ENCODE peak calls at places on chromosomes 12 and 14, in seven cellular contexts. C, R, D, B, W, T and P are unnamed samples.

GRCh38 chr14:76500480-76500879 is 124.5 kb downstream of the ESRRB start:
- DNase-seq in C (no peak), R (no peak), D (no peak), B (no peak), W (peak; percentile 13), T (no peak), P (no peak)

GRCh38 chr12:115096673-115097349 is 412.8 kb upstream of the TBX3 start:
- DNase-seq in C (no peak), R (no peak), D (peak; percentile 30), B (no peak), W (peak; percentile 61), T (peak; percentile 19), P (peak; percentile 6)

GRCh38 chr12:52823761-52824450 is 10.0 kb upstream of the KRT4 start:
- DNase-seq in C (no peak), R (no peak), D (no peak), B (no peak), W (no peak), T (no peak), P (no peak)

GRCh38 chr14:75831455-75831854 is 150.3 kb downstream of the TGFB3 start:
- DNase-seq in C (peak; percentile 89), R (no peak), D (peak; percentile 78), B (peak; percentile 87), W (no peak), T (peak; percentile 91), P (peak; percentile 32)

GRCh38 chr14:29271669-29272068 is 505.1 kb downstream of the FOXG1 start:
- DNase-seq in C (no peak), R (no peak), D (no peak), B (no peak), W (no peak), T (no peak), P (no peak)

GRCh38 chr12:21962236-21962635 is 21.0 kb upstream of the ABCC9 start:
- DNase-seq in C (no peak), R (no peak), D (peak; percentile 65), B (peak; percentile 14), W (no peak), T (peak; percentile 52), P (no peak)

GRCh38 chr12:96134200-96134599 is 60.0 kb upstream of the ELK3 start:
- DNase-seq in C (peak; percentile 29), R (no peak), D (no peak), B (no peak), W (no peak), T (no peak), P (no peak)

GRCh38 chr14:54435500-54435981 is 5.6 kb downstream of the CNIH1 start:
- DNase-seq in C (no peak), R (no peak), D (peak; percentile 81), B (peak; percentile 96), W (no peak), T (peak; percentile 89), P (peak; percentile 62)

DNA sequence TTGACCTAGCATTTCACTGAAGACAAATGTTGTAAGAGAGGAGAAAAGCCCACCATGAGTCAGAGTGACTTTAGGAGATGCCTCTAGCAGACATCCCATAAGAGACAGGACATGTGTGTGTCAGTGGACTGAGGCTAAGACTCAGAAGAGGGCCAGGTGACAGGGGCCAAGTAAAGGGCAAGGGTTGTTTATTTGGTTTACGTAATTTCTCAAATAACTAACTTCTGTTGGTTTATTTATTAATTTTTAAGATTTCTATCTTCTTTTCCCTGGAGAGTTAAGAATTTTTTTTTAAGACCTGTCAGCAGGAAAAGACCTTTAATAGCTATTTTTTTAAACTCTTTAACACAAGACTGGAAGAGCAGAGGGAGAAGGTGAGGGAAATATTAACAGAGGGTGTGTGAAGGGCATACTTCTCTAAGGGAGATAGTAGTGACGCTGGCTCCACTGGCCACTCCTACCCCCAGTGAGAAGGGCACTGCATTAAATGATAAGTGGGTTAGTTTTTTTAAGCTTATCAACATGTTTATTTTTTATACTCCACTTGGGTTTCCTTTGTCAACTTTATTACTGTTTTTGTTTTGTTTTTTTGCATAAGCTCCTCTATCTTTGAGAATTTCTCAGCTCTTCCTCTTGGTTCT is 3.5 kb downstream of the PNP start:
- DNase-seq in C (no peak), R (no peak), D (no peak), B (no peak), W (no peak), T (no peak), P (no peak)
- H3K36me3 ChIP-seq in C (peaks cover 62% of the 10 kb centered on the region), R (peaks cover 58% of the 10 kb centered on the region), D (peaks cover 24% of the 10 kb centered on the region), B (peaks cover 55% of the 10 kb centered on the region), W (peaks cover 33% of the 10 kb centered on the region), T (peaks cover 5% of the 10 kb centered on the region), P (peaks cover 55% of the 10 kb centered on the region)

DNA sequence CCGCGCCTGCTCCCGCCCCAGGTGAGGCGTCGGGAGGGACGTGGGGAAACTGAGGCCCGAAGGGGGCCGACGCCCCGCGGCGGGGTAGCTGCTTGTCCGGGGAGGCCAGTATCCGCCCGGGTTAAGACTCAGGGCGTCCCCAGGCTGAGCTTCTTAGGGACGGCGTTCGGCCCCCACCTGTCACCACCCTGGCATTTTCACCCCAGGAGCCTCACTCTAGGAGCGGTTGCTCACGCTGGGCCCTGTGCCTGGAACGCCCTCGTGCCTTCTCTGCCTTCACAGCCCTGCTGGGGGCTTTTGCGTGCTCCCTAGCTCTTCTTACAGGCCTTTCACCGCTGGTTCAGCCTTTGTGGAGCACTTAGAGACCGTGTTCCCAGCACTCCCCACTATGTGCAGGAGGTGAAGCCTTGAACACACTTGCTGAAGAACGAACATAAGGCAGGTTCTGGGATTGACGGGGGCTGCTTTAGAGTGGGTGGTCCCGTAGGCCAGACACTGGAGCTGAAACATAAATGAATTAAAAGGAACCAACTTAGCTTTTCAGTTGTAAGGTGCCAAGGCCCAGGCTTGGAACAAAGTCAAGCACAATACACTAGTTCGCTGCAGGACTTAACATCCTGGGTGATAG is 601 bp downstream of the ZNF839 start:
- DNase-seq in C (peak; percentile 47), R (no peak), D (peak; percentile 88), B (peak; percentile 32), W (peak; percentile 82), T (peak; percentile 62), P (peak; percentile 76)
- H3K9ac ChIP-seq in C (peak overlapping the region; percentile 92), R (peak overlapping the region; percentile 74), D (peak overlapping the region; percentile 89), B (peak overlapping the region; percentile 92), W (peak overlapping the region; percentile 12), T (peak overlapping the region; percentile 87), P (peak overlapping the region; percentile 92)

GRCh38 chr12:40689576-40689975 is 2.7 kb upstream of the CNTN1 start:
- DNase-seq in C (no peak), R (no peak), D (peak; percentile 6), B (no peak), W (no peak), T (no peak), P (no peak)

GRCh38 chr12:40693503-40693863 is 1.2 kb downstream of the CNTN1 start:
- DNase-seq in C (no peak), R (peak; percentile 12), D (peak; percentile 43), B (no peak), W (peak; percentile 77), T (no peak), P (no peak)

GRCh38 chr12:40688085-40688725 is 4.0 kb upstream of the CNTN1 start:
- DNase-seq in C (no peak), R (no peak), D (peak; percentile 5), B (no peak), W (no peak), T (no peak), P (no peak)

GRCh38 chr12:40691913-40692616 is at the start of gene CNTN1:
- DNase-seq in C (no peak), R (peak; percentile 87), D (peak; percentile 65), B (no peak), W (peak; percentile 89), T (peak; percentile 14), P (peak; percentile 7)

DNA sequence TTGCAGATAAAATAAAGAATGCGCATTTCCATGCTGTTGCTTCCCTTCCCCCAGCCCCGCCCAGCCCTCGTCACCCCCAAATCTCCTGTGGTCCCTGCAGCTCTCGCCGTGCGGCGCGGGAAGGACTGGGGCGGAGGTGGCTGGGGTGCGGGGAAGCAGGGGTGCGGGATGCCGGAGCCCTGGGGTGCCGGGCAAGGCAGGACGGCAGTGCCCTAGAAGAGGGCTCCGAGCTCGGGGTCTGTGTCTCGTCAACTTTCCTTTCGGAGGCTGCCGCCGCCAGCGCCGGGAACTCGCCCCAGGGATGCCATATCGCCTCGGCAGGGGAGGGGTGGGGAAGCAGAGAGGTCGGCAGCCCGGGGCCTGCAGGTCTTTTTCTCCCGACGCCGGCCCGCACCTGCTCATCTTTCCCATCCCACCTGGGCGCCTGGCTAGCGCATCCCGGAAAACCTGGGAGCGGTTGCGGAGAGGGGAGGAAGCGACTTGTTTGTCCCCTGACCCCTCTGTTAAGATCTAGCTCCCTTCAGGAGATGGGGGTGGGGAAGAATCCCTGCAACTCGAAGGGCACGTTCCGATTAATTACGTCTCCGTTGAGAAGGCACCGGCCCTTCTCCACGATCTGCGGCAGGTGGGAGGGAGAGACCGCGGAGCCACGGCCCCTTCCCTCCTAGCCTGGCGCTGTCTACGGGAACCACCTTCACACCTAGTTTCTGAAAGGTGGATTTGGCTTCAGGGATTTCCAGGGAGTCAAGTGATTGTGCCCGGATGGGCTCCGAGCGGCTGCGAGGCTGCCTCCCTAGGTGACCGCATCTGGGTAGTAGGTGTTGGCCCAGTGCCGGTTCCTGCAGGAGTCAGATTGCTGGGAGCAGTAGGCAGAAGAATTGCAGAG is 621 bp downstream of the CNTN1 start:
- DNase-seq in C (no peak), R (peak; percentile 20), D (peak; percentile 36), B (no peak), W (peak; percentile 78), T (no peak), P (no peak)
- H3K4me3 ChIP-seq in C (no peak overlapping the region), R (peak overlapping the region; percentile 25), D (peak overlapping the region; percentile 68), B (no peak overlapping the region), W (peak overlapping the region; percentile 73), T (no peak overlapping the region), P (peak overlapping the region; percentile 89)

GRCh38 chr12:62319058-62319457 is 58.9 kb downstream of the USP15 start:
- DNase-seq in C (no peak), R (no peak), D (no peak), B (no peak), W (no peak), T (no peak), P (no peak)

GRCh38 chr12:62317017-62317416 is 56.8 kb downstream of the USP15 start:
- DNase-seq in C (no peak), R (no peak), D (no peak), B (no peak), W (no peak), T (no peak), P (no peak)

DNA sequence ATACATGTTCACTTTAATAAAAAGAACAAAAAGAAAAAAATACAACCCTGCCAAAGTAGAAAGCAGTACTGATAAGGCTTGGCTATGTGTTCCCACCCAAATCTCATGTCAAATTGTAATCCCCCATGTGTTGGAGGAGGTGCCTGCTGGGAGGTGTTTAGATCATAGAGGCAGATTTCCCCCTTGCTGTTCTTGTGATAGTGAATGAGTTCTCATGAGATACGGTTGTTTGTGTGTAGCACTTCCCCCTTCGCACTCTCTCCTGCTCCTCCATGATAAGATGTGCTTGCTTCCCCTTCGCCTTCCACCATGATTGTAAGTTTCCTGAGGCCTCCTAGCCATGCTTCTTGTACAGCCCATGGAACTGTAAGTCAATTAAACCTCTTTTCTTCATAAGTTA is 59.9 kb downstream of the USP15 start:
- DNase-seq in C (no peak), R (no peak), D (no peak), B (no peak), W (no peak), T (no peak), P (no peak)
- H3K36me3 ChIP-seq in C (peaks cover 66% of the 10 kb centered on the region), R (peaks cover 46% of the 10 kb centered on the region), D (peaks cover 32% of the 10 kb centered on the region), B (peaks cover 18% of the 10 kb centered on the region), W (peaks cover 2% of the 10 kb centered on the region), T (no peaks in the 10 kb centered on the region), P (peaks cover 51% of the 10 kb centered on the region)

GRCh38 chr14:68970736-68971135 is 8.4 kb downstream of the ACTN1 start:
- DNase-seq in C (no peak), R (no peak), D (no peak), B (no peak), W (no peak), T (no peak), P (no peak)
- H3K9ac ChIP-seq in C (no peak overlapping the region), R (no peak overlapping the region), D (peak overlapping the region; percentile 38), B (no peak overlapping the region), W (no peak overlapping the region), T (no peak overlapping the region), P (no peak overlapping the region)